ENCODE peak calls at places on chromosomes 7 and 10, in four cellular contexts. J is WTC11, B is K562, E is H1. A is an unnamed sample.

GRCh38 chr7:22364023-22364422 is 7.1 kb upstream of the RAPGEF5 start:
- DNase-seq in E (no peak), B (no peak), J (no peak), A (no peak)

GRCh38 chr7:47435889-47436312 is 146.0 kb downstream of the TNS3 start:
- DNase-seq in E (peak), B (peak), J (peak), A (peak)

GRCh38 chr10:60237977-60238376 is 151.7 kb downstream of the ANK3 start:
- DNase-seq in E (no peak), J (no peak), B (no peak), A (no peak)

GRCh38 chr7:142760071-142760642 is 10.6 kb upstream of the PRSS2 start:
- DNase-seq in B (no peak), J (no peak), E (no peak), A (no peak)

GRCh38 chr7:148058753-148059152 is 531.8 kb upstream of the C7orf33 start:
- DNase-seq in J (no peak), B (no peak), E (peak), A (no peak)

GRCh38 chr10:92990615-92991014 is 70.0 kb upstream of the CYP26C1 start:
- DNase-seq in B (peak), J (no peak), E (no peak), A (no peak)

GRCh38 chr10:24277771-24278518 is 69.0 kb downstream of the KIAA1217 start:
- DNase-seq in E (no peak), B (no peak), J (no peak), A (no peak)

GRCh38 chr10:97543025-97543546 is 29.5 kb upstream of the ANKRD2 start:
- DNase-seq in J (no peak), B (peak), E (no peak), A (no peak)

GRCh38 chr7:80370587-80370986 is 141.3 kb downstream of the GNAT3 start:
- DNase-seq in E (no peak), J (no peak), B (no peak), A (no peak)

GRCh38 chr10:68578945-68579344 is 18.8 kb downstream of the TET1 start:
- DNase-seq in B (no peak), J (no peak), E (no peak), A (no peak)

GRCh38 chr7:3157541-3158287 is 114.0 kb upstream of the CARD11 start:
- DNase-seq in E (no peak), B (no peak), J (no peak), A (no peak)

GRCh38 chr7:155274956-155275355 is 22.7 kb upstream of the INSIG1 start:
- DNase-seq in J (no peak), E (no peak), B (no peak), A (no peak)

GRCh38 chr10:69123306-69123746 is 652 bp upstream of the VPS26A start:
- DNase-seq in E (no peak), J (peak), B (peak), A (peak)

GRCh38 chr10:79202188-79203013 is 133.6 kb downstream of the ZMIZ1 start:
- DNase-seq in E (no peak), J (peak), B (peak), A (peak)

GRCh38 chr10:133126431-133127290 is 33.4 kb upstream of the KNDC1 start:
- DNase-seq in E (no peak), B (no peak), J (no peak), A (no peak)

GRCh38 chr7:50978633-50979215 is 196.0 kb upstream of the GRB10 start:
- DNase-seq in B (no peak), E (no peak), J (no peak), A (no peak)

GRCh38 chr10:93068411-93069244 is 5.1 kb upstream of the CYP26A1 start:
- DNase-seq in E (no peak), J (peak), B (no peak), A (peak)

GRCh38 chr7:98654524-98655272 is 37.6 kb downstream of the NPTX2 start:
- DNase-seq in B (no peak), E (no peak), J (no peak), A (no peak)

GRCh38 chr10:93916257-93917063 is 22.7 kb downstream of the SLC35G1 start:
- DNase-seq in E (no peak), B (no peak), J (no peak), A (peak)

GRCh38 chr10:113965077-113965476 is 78.6 kb upstream of the ADRB1 start:
- DNase-seq in E (no peak), B (no peak), J (no peak), A (no peak)

GRCh38 chr7:151694828-151695580 is 175.3 kb upstream of the RHEB start:
- DNase-seq in J (no peak), E (no peak), B (no peak), A (peak)

GRCh38 chr10:44939691-44940401 is 19.8 kb upstream of the RASSF4 start:
- DNase-seq in J (no peak), B (no peak), E (no peak), A (no peak)

GRCh38 chr7:84997626-84998025 is 189.2 kb downstream of the SEMA3D start:
- DNase-seq in B (no peak), E (no peak), J (no peak), A (no peak)

GRCh38 chr7:98571006-98571405 is 46.1 kb upstream of the NPTX2 start:
- DNase-seq in J (no peak), B (no peak), E (no peak), A (no peak)

GRCh38 chr7:82156938-82157337 is 286.6 kb downstream of the CACNA2D1 start:
- DNase-seq in J (no peak), E (no peak), B (no peak), A (no peak)

GRCh38 chr10:17847586-17848296 is 38.6 kb downstream of the MRC1 start:
- DNase-seq in B (no peak), E (no peak), J (no peak), A (peak)

GRCh38 chr7:136183981-136184380 is 206.8 kb upstream of the MTPN start:
- DNase-seq in J (no peak), E (no peak), B (no peak), A (no peak)

GRCh38 chr7:1950623-1951523 is 280.8 kb downstream of the ELFN1 start:
- DNase-seq in B (peak), J (no peak), E (no peak), A (peak)

GRCh38 chr10:44854693-44855350 is 56.3 kb upstream of the TMEM72 start:
- DNase-seq in B (no peak), J (no peak), E (no peak), A (no peak)

GRCh38 chr10:1735562-1735961 is 1.8 kb downstream of the ADARB2 start:
- DNase-seq in E (no peak), B (no peak), J (no peak), A (no peak)

GRCh38 chr10:11881477-11882417 is 58.6 kb downstream of the PROSER2 start:
- DNase-seq in J (peak), B (peak), E (no peak), A (no peak)

GRCh38 chr7:155741061-155741460 is 71.2 kb downstream of the SHH start:
- DNase-seq in B (no peak), J (no peak), E (no peak), A (no peak)

GRCh38 chr10:101779544-101780186 is 3.6 kb downstream of the NPM3 start:
- DNase-seq in E (no peak), B (no peak), J (peak), A (peak)

GRCh38 chr7:121504478-121504877 is 108.4 kb upstream of the FAM3C start:
- DNase-seq in J (no peak), B (no peak), E (no peak), A (no peak)

GRCh38 chr10:27742926-27743735 is 2.5 kb downstream of the MKX start:
- DNase-seq in B (no peak), E (no peak), J (peak), A (peak)

GRCh38 chr7:134905375-134905774 is 80.9 kb upstream of the AGBL3 start:
- DNase-seq in J (no peak), B (no peak), E (no peak), A (no peak)

GRCh38 chr10:3203198-3203597 is 30.6 kb upstream of the PITRM1 start:
- DNase-seq in E (no peak), B (no peak), J (no peak), A (no peak)

DNA sequence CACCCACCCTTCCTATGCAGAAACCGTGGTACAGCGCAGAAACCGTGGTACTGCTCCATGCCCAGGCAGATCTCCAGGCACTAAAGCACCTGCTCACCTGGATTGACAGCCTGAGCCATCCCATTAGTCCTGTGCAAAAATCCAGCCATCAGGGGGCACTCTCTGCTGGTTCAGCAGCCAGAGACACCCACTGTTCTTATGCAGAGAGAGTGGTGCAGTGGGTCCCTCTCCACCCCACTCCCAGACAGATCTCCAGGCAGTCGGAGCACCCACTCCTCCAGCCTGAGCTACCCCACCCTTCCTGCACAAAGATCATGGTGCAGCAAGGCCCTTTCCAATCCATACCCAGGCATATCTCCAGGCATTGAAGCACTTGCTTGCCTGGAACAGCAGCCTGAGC is 219.8 kb downstream of the CTNNA3 start:
- DNase-seq in B (no peak), J (peak), E (no peak), A (no peak)
- TF ChIP-seq TEAD4 in B (no peak), J (no peak), E (no peak), A (no peak)

GRCh38 chr10:13648425-13648824 is 61.7 kb downstream of the PRPF18 start:
- DNase-seq in E (no peak), B (no peak), J (no peak), A (no peak)

GRCh38 chr10:13652860-13653259 is 66.1 kb downstream of the PRPF18 start:
- DNase-seq in E (no peak), B (no peak), J (no peak), A (no peak)

GRCh38 chr10:13651969-13652720 is 65.4 kb downstream of the PRPF18 start:
- DNase-seq in B (no peak), E (no peak), J (no peak), A (no peak)

GRCh38 chr10:13650961-13651360 is 64.2 kb downstream of the PRPF18 start:
- DNase-seq in B (no peak), E (no peak), J (no peak), A (peak)

DNA sequence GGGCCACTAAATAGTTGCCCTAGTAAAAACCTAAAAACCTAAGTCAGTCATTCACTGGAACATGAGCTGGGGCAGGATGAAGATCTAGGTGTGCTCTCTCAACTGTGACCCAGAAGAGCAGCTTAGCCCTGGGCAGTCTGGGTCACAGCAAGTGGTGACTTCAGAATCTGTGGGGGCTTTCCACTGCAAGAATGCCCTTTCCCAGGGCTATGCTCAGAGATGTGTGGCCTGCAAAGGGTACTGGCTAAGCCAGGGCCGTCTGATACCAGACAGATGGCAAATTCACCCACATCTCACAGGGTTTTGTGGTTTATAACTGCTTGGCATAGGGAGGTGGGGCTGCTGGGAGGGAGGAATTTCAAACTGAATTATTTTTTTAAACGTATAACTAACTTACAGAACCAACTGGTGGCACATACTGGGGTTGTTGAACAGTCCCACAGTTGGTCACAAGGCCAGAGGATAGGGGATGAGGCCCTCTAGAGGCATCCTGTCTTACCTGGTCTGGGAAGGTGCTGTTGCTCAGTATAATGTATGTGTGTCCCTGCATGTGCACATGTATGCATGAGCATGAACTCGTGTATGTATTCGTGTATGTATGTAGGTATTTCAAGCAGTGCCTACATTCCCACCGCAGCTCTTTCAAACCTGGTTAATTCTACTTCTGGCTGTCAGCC is 63.2 kb downstream of the PRPF18 start:
- DNase-seq in B (no peak), J (no peak), E (no peak), A (no peak)
- TF ChIP-seq TEAD4 in B (no peak), J (no peak), E (no peak), A (no peak)

DNA sequence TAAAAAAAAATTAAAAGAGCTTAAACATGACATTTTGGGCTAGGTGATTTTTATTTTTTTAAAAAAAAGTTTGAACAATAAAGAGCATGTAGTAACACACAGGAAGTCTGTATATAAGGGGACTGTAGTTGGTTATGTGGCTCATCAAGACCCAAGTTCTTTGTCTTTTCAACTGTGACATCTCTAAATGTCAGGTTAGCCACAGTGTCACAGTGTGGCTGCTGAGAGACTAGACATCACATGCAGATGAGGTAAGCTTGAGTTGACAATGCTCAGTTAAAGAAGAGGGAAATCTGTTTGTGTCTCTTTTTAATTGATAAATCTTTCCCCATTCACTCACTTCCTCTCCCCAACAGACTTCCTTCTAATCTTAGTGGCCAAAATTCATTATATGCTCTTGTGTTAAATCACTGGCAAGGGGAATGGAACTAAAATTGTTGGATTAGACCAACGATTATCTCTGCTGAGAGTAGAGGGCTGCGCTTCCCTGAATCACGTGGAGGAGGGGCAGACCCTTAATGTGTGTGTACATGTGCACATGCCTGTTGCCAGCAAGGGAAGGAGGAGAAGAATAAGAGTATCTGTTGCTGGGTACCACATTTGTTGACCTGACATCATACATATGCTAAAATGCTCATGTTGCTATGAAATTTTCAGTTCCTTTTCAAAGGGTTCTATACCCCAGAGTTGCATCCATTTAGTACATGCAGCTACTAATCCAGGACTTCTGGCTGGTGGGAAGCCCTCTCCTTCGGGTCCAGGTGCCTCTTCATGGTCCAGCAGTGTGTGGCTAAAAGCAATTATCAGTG is 78.2 kb downstream of the MMRN2 start:
- DNase-seq in E (no peak), J (no peak), B (no peak), A (no peak)
- TF ChIP-seq TEAD4 in E (no peak), J (no peak), B (no peak), A (no peak)

DNA sequence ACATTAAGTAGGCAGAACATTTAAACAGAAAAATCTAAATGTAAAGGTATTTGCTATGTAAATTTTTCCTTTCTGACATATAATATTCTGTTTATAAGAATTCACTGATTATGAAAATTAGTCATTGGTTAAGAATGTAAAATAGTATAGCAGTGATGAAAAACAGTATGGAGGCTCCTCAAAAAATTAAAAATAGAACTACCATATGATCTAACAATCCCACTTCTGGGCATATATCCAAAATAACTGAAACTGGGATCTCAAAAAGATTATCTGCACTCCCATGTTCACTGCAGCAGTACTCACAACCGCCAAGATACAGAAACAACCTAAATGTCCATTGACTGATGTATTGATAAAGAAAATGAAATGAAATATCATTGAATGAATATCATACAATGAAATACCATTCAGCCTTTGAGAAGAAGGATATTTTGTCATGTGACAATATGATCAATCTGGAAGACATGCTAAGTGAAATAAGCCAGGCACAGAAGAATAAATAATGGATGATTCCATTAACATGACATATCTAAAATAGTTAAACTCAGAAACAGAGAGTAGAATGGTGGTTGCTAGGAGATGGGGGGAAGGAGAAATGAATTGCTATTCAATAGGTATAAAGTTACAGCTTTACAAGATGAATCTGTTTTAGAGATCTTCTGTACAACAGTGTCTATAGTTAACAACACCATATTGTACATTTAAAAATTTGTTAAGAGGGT is 14.0 kb downstream of the C10orf88 start:
- DNase-seq in B (no peak), J (no peak), E (no peak), A (no peak)
- TF ChIP-seq TEAD4 in B (no peak), J (no peak), E (no peak), A (no peak)

GRCh38 chr7:71613316-71613715 is 481.4 kb downstream of the GALNT17 start:
- DNase-seq in B (no peak), J (no peak), E (no peak), A (no peak)
- TF ChIP-seq TEAD4 in B (no peak), J (no peak), E (no peak), A (no peak)

DNA sequence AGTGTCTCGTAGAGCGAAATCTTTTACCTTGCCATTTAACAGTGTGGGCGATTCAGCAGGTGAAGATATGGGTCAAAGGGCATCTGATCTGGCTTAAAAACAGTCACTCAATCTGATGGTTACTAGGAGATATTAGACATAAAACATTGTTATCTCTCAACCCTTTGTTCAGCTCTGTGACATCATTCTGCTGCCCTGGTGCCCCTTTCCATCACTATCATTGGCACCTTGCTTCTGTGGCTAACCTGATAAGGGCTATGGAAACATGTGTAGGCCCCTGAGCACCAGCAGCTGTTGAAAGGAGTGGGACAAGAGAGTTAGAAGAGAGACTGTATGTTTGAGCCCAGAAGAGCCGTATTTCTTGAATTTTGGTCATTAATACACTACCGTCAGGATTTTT is 650.3 kb downstream of the PHTF2 start:
- DNase-seq in E (no peak), B (no peak), J (no peak), A (peak)
- TF ChIP-seq TEAD4 in E (no peak), B (no peak), J (no peak), A (no peak)

GRCh38 chr7:124843336-124843735 is 77.7 kb upstream of the GPR37 start:
- DNase-seq in E (no peak), B (no peak), J (no peak), A (no peak)

GRCh38 chr7:124839687-124840086 is 74.1 kb upstream of the GPR37 start:
- DNase-seq in J (no peak), E (no peak), B (no peak), A (no peak)

DNA sequence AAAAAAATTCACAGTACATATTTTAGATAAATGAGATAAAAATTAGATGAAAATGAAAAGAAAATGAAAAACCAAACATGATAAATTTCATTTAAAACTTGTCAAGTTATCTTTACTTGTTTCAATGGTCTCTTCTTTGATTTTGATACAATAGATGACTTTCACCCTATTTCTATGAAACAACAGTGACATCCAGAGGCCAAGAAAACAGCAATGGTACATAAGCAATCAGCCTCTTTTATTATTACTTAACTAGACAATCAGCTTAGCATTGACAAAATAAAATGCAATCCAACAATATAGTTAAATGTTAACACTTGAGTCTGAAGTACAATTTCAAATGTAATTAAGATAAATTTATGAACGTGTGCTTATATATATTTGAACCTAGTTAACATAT is 74.8 kb upstream of the GPR37 start:
- DNase-seq in E (no peak), J (no peak), B (no peak), A (peak)
- TF ChIP-seq TEAD4 in E (no peak), J (no peak), B (no peak), A (no peak)

GRCh38 chr10:90769946-90770841 is 87.6 kb downstream of the HTR7 start:
- DNase-seq in E (no peak), B (no peak), J (peak), A (no peak)

GRCh38 chr10:90777614-90778013 is 80.2 kb downstream of the HTR7 start:
- DNase-seq in E (no peak), J (no peak), B (no peak), A (no peak)

GRCh38 chr10:90780488-90780887 is 77.4 kb downstream of the HTR7 start:
- DNase-seq in E (no peak), B (no peak), J (no peak), A (no peak)

GRCh38 chr10:90779573-90779972 is 78.3 kb downstream of the HTR7 start:
- DNase-seq in J (no peak), E (no peak), B (peak), A (no peak)

GRCh38 chr10:90775351-90776028 is 82.3 kb downstream of the HTR7 start:
- DNase-seq in J (no peak), E (no peak), B (no peak), A (no peak)
- TF ChIP-seq TEAD4 in J (no peak), E (no peak), B (no peak), A (no peak)

A was measured in SK-N-SH.